ENCODE peak calls at places on chromosomes 3 and 15, in ten cellular contexts. B is H9; V is RWPE2; I is spleen; O is cardiac muscle cell; L is WERI-Rb-1; C is GM23338; E is CD4-positive, alpha-beta T cell; M is fibroblast of the aortic adventitia; H is psoas muscle. G is an unnamed sample.

GRCh38 chr15:77546050-77546501 is 86.6 kb downstream of the LINGO1 start:
- DNase-seq in B (no peak), V (peak; percentile 45), I (peak; percentile 55), O (peak; percentile 64), L (no peak), C (no peak), E (no peak), M (peak; percentile 90), H (no peak), G (no peak)

GRCh38 chr3:100256724-100257123 is 4.1 kb upstream of the TBC1D23 start:
- DNase-seq in B (no peak), V (no peak), I (no peak), O (no peak), L (no peak), C (no peak), E (no peak), M (peak; percentile 69), H (no peak), G (no peak)

GRCh38 chr3:168991813-168992212 is 671.7 kb downstream of the MECOM start:
- DNase-seq in B (no peak), V (no peak), I (no peak), O (no peak), L (no peak), C (no peak), E (no peak), M (peak; percentile 48), H (no peak), G (no peak)

GRCh38 chr3:64299206-64299605 is 73.9 kb upstream of the PRICKLE2 start:
- DNase-seq in B (no peak), V (no peak), I (no peak), O (no peak), L (no peak), C (no peak), E (no peak), M (no peak), H (no peak), G (no peak)

GRCh38 chr3:69406156-69406555 is 20.3 kb upstream of the FRMD4B start:
- DNase-seq in B (no peak), V (no peak), I (no peak), O (no peak), L (no peak), C (no peak), E (no peak), M (peak; percentile 73), H (no peak), G (no peak)

GRCh38 chr15:41914406-41914805 is 20.6 kb upstream of the SPTBN5 start:
- DNase-seq in B (no peak), V (no peak), I (peak; percentile 31), O (peak; percentile 91), L (no peak), C (no peak), E (no peak), M (no peak), H (no peak), G (no peak)

GRCh38 chr3:136994772-136995516 is 37.2 kb downstream of the IL20RB start:
- DNase-seq in B (no peak), V (peak; percentile 86), I (no peak), O (no peak), L (no peak), C (no peak), E (no peak), M (peak; percentile 99), H (peak; percentile 90), G (no peak)

GRCh38 chr15:53506370-53506769 is 253.1 kb downstream of the WDR72 start:
- DNase-seq in B (no peak), V (no peak), I (no peak), O (no peak), L (no peak), C (peak; percentile 3), E (no peak), M (no peak), H (no peak), G (no peak)

GRCh38 chr3:47577583-47578118 is 1.0 kb downstream of the CSPG5 start:
- DNase-seq in B (peak; percentile 46), V (no peak), I (peak; percentile 80), O (peak; percentile 47), L (no peak), C (peak; percentile 49), E (no peak), M (no peak), H (no peak), G (no peak)

GRCh38 chr3:45123030-45123429 is 23.1 kb downstream of the CDCP1 start:
- DNase-seq in B (no peak), V (no peak), I (no peak), O (no peak), L (no peak), C (no peak), E (no peak), M (peak; percentile 89), H (no peak), G (no peak)

GRCh38 chr15:51335538-51335961 is 2.8 kb downstream of the CYP19A1 start:
- DNase-seq in B (no peak), V (no peak), I (no peak), O (no peak), L (no peak), C (no peak), E (no peak), M (no peak), H (no peak), G (no peak)

GRCh38 chr15:74869726-74870407 is 3.3 kb downstream of the SCAMP2 start:
- DNase-seq in B (no peak), V (no peak), I (peak; percentile 87), O (no peak), L (no peak), C (no peak), E (no peak), M (peak; percentile 55), H (peak; percentile 85), G (no peak)

GRCh38 chr3:100591411-100591810 is 18.0 kb upstream of the ADGRG7 start:
- DNase-seq in B (no peak), V (no peak), I (no peak), O (no peak), L (no peak), C (no peak), E (no peak), M (no peak), H (no peak), G (no peak)

GRCh38 chr15:37518436-37518835 is 416.0 kb upstream of the TMCO5A start:
- DNase-seq in B (no peak), V (no peak), I (no peak), O (no peak), L (no peak), C (no peak), E (no peak), M (no peak), H (no peak), G (no peak)
- TF ChIP-seq CTCF in B (no peak), V (no peak), I (no peak), O (no peak), L (no peak), C (no peak), E (no peak), M (no peak), H (no peak), G (no peak)

GRCh38 chr3:71026634-71027578 is 556.6 kb downstream of the FOXP1 start:
- DNase-seq in B (no peak), V (no peak), I (no peak), O (no peak), L (no peak), C (no peak), E (no peak), M (peak; percentile 65), H (no peak), G (no peak)

GRCh38 chr3:71022552-71023335 is 560.8 kb downstream of the FOXP1 start:
- DNase-seq in B (peak; percentile 73), V (no peak), I (no peak), O (peak; percentile 37), L (peak; percentile 35), C (peak; percentile 88), E (no peak), M (peak; percentile 15), H (no peak), G (no peak)

GRCh38 chr3:71028802-71029201 is 554.7 kb downstream of the FOXP1 start:
- DNase-seq in B (no peak), V (no peak), I (no peak), O (no peak), L (no peak), C (no peak), E (no peak), M (no peak), H (no peak), G (no peak)

GRCh38 chr3:71025516-71025915 is 558.0 kb downstream of the FOXP1 start:
- DNase-seq in B (no peak), V (no peak), I (no peak), O (no peak), L (no peak), C (no peak), E (no peak), M (no peak), H (no peak), G (no peak)

GRCh38 chr3:71025010-71025409 is 558.5 kb downstream of the FOXP1 start:
- DNase-seq in B (no peak), V (no peak), I (no peak), O (no peak), L (no peak), C (no peak), E (no peak), M (no peak), H (no peak), G (no peak)
- TF ChIP-seq CTCF in B (no peak), V (no peak), I (no peak), O (no peak), L (no peak), C (no peak), E (no peak), M (no peak), H (no peak), G (no peak)

GRCh38 chr3:180802837-180803236 is 109.6 kb upstream of the FXR1 start:
- DNase-seq in B (no peak), V (no peak), I (no peak), O (peak; percentile 33), L (no peak), C (peak; percentile 69), E (no peak), M (peak; percentile 55), H (no peak), G (no peak)
- TF ChIP-seq CTCF in B (peak; percentile 80), V (peak; percentile 72), I (no peak), O (peak; percentile 54), L (peak; percentile 19), C (peak; percentile 72), E (peak; percentile 22), M (peak; percentile 75), H (peak; percentile 65), G (peak; percentile 70)

DNA sequence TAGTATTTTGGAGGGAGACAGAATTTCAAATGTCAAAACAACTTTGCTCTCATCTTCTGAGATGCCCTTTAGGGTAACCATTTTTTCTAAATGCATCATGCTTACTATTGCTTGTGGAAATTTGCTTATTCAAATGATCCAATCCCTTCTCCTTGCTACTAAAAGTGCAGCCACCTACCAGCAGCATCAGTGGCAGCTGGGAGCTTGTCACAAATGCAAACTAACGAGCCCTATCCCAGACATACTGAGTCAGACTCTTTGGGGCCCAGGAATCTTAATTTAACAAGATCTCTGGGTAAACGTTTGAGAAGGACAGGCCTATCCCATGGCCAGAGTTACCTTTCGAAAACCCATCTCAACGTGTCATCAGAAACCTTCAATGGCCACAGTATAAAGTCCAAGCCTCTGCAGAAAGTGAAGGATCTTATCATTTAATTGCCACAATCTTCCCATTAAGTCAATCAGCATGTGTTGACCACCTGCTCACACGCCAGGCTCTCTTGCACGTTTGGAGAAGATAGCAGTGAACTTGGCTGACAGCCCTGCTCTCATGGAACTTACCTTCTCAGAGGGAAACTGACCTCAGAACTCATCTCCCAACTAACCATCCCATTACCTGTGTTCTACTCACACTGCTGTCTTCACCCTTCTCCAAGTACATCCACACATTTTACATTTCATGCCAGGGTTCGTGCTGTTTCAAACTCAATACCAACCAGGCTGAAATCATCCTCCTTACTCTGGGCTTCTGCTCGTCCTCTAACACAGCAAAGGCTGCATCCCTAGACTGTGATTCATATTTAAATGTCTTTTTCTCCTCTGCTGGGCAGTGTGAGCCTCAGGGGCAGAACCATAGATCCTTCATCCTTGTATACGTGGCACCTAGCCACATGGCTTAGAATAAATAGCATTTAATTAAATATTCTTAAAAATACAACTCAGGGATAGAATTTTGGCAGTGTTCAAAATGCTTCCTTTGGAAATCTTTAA is 24.8 kb upstream of the VGLL4 start:
- DNase-seq in B (no peak), V (no peak), I (no peak), O (no peak), L (no peak), C (no peak), E (no peak), M (no peak), H (no peak), G (no peak)
- TF ChIP-seq CTCF in B (no peak), V (no peak), I (no peak), O (no peak), L (no peak), C (no peak), E (no peak), M (no peak), H (no peak), G (no peak)

G was measured in osteocyte.